ENCODE peak calls at places on chromosomes 5 and 9, in seven cellular contexts. N, M, O, D, Q, B and T are unnamed samples.
A peak's percentile ranks its signal among the peaks of the same experiment; 100 is the strongest.

GRCh38 chr5:15995206-15996052 is 184.2 kb downstream of the MARCHF11 start:
- DNase-seq in N (peak; percentile 48), M (peak; percentile 67), O (no peak), D (no peak), Q (no peak), B (no peak), T (peak; percentile 8)

GRCh38 chr5:91848453-91848852 is 465.3 kb upstream of the ARRDC3 start:
- DNase-seq in N (peak; percentile 7), M (peak; percentile 88), O (no peak), D (no peak), Q (no peak), B (no peak), T (peak; percentile 15)

GRCh38 chr5:144742376-144742775 is 571.7 kb downstream of the KCTD16 start:
- DNase-seq in N (no peak), M (no peak), O (no peak), D (peak; percentile 14), Q (no peak), B (no peak), T (no peak)

GRCh38 chr9:130128251-130128650 is 44.0 kb upstream of the NCS1 start:
- DNase-seq in N (no peak), M (peak; percentile 26), O (peak; percentile 81), D (no peak), Q (peak; percentile 30), B (no peak), T (no peak)

GRCh38 chr5:110751902-110752762 is 13.3 kb downstream of the SLC25A46 start:
- DNase-seq in N (no peak), M (peak; percentile 58), O (no peak), D (no peak), Q (no peak), B (no peak), T (no peak)

GRCh38 chr5:89036166-89036565 is 153.2 kb upstream of the MEF2C start:
- DNase-seq in N (no peak), M (peak; percentile 25), O (no peak), D (no peak), Q (no peak), B (no peak), T (no peak)

GRCh38 chr9:129322641-129323375 is 144.7 kb upstream of the IER5L start:
- DNase-seq in N (no peak), M (no peak), O (no peak), D (no peak), Q (no peak), B (no peak), T (no peak)

GRCh38 chr5:67723873-67724272 is 491.7 kb upstream of the PIK3R1 start:
- DNase-seq in N (no peak), M (peak; percentile 9), O (no peak), D (no peak), Q (no peak), B (no peak), T (no peak)

GRCh38 chr9:68843239-68843638 is 138.2 kb downstream of the PIP5K1B start:
- DNase-seq in N (no peak), M (no peak), O (no peak), D (no peak), Q (no peak), B (no peak), T (no peak)

GRCh38 chr5:84086517-84086916 is 298.2 kb downstream of the EDIL3 start:
- DNase-seq in N (no peak), M (peak; percentile 8), O (no peak), D (no peak), Q (no peak), B (no peak), T (no peak)

GRCh38 chr9:129661029-129661428 is 4.4 kb upstream of the PRRX2 start:
- DNase-seq in N (no peak), M (no peak), O (no peak), D (no peak), Q (no peak), B (no peak), T (no peak)

GRCh38 chr9:77438653-77439052 is 209.5 kb downstream of the GNA14 start:
- DNase-seq in N (no peak), M (no peak), O (no peak), D (no peak), Q (no peak), B (no peak), T (no peak)

GRCh38 chr5:57094753-57095683 is 78.8 kb upstream of the GPBP1 start:
- DNase-seq in N (no peak), M (no peak), O (no peak), D (no peak), Q (peak; percentile 30), B (no peak), T (no peak)

GRCh38 chr5:156379198-156379597 is 52.2 kb downstream of the SGCD start:
- DNase-seq in N (no peak), M (peak; percentile 50), O (no peak), D (no peak), Q (no peak), B (no peak), T (no peak)

GRCh38 chr5:124236366-124237231 is 509.8 kb downstream of the ZNF608 start:
- DNase-seq in N (no peak), M (peak; percentile 57), O (no peak), D (peak; percentile 46), Q (no peak), B (no peak), T (no peak)

GRCh38 chr9:34623386-34624235 is 3.3 kb upstream of the DCTN3 start:
- DNase-seq in N (no peak), M (no peak), O (no peak), D (no peak), Q (no peak), B (no peak), T (no peak)

GRCh38 chr9:8660383-8660782 is 860.8 kb upstream of the DMAC1 start:
- DNase-seq in N (no peak), M (peak; percentile 63), O (no peak), D (no peak), Q (peak; percentile 49), B (no peak), T (no peak)

GRCh38 chr5:100722657-100723056 is 180.4 kb downstream of the ST8SIA4 start:
- DNase-seq in N (no peak), M (no peak), O (no peak), D (no peak), Q (no peak), B (no peak), T (no peak)

GRCh38 chr5:176536902-176537607 is at the start of gene RNF44:
- DNase-seq in N (peak; percentile 97), M (peak; percentile 99), O (peak; percentile 98), D (peak; percentile 95), Q (peak; percentile 98), B (peak; percentile 91), T (peak; percentile 92)

GRCh38 chr5:65482727-65483473 is 1.2 kb upstream of the ADAMTS6 start:
- DNase-seq in N (peak; percentile 21), M (peak; percentile 70), O (no peak), D (peak; percentile 37), Q (no peak), B (peak; percentile 3), T (no peak)